ENCODE peak calls at places on chromosome 14, in seven cellular contexts. E is stomach; W is PC-3; Z is psoas muscle; M is CD8-positive, alpha-beta memory T cell; X is GM12878; I is right lobe of liver. H is an unnamed sample.

GRCh38 chr14:74456684-74457083 is 30.7 kb upstream of the SYNDIG1L start:
- DNase-seq in Z (no peak), X (no peak), E (no peak), W (no peak), M (no peak), I (no peak), H (no peak)

GRCh38 chr14:56195727-56196126 is 77.5 kb downstream of the PELI2 start:
- DNase-seq in X (peak; percentile 30), M (no peak), I (no peak), E (no peak), Z (no peak), W (peak; percentile 61), H (no peak)

GRCh38 chr14:104510216-104510615 is 69.3 kb upstream of the C14orf180 start:
- DNase-seq in X (no peak), E (no peak), M (no peak), I (no peak), W (no peak), Z (no peak), H (no peak)

GRCh38 chr14:72401632-72402428 is 469.6 kb downstream of the RGS6 start:
- DNase-seq in Z (no peak), M (no peak), E (no peak), W (peak; percentile 26), I (no peak), X (no peak), H (peak; percentile 9)

GRCh38 chr14:94455928-94456327 is 3.3 kb upstream of the SERPINA11 start:
- DNase-seq in M (no peak), I (no peak), E (no peak), W (no peak), Z (no peak), X (no peak), H (no peak)

GRCh38 chr14:29851397-29851796 is 76.2 kb downstream of the PRKD1 start:
- DNase-seq in M (no peak), I (no peak), W (no peak), X (no peak), E (no peak), Z (no peak), H (peak; percentile 3)

GRCh38 chr14:95507701-95508103 is 8.7 kb downstream of the SYNE3 start:
- DNase-seq in M (no peak), W (peak; percentile 78), E (peak; percentile 51), I (peak; percentile 39), Z (no peak), X (no peak), H (peak; percentile 54)

GRCh38 chr14:105193916-105194782 is 13.0 kb upstream of the NUDT14 start:
- DNase-seq in I (no peak), W (no peak), M (no peak), E (no peak), Z (no peak), X (no peak), H (no peak)

GRCh38 chr14:26130690-26131089 is 467.1 kb downstream of the NOVA1 start:
- DNase-seq in M (no peak), X (no peak), I (no peak), W (no peak), Z (no peak), E (no peak), H (no peak)

GRCh38 chr14:39138450-39138849 is 24.3 kb downstream of the GEMIN2 start:
- DNase-seq in E (no peak), I (no peak), W (no peak), M (no peak), Z (no peak), X (no peak), H (no peak)

GRCh38 chr14:90017371-90017770 is 44.4 kb upstream of the KCNK13 start:
- DNase-seq in E (no peak), X (no peak), Z (no peak), M (no peak), I (no peak), W (no peak), H (no peak)

GRCh38 chr14:35395283-35395682 is 9.3 kb downstream of the NFKBIA start:
- DNase-seq in I (no peak), Z (peak; percentile 34), X (no peak), W (no peak), M (no peak), E (no peak), H (no peak)

GRCh38 chr14:74085047-74085637 is 386 bp downstream of the LIN52 start:
- DNase-seq in X (no peak), E (no peak), Z (no peak), I (no peak), M (no peak), W (peak; percentile 21), H (peak; percentile 29)

GRCh38 chr14:89721330-89721729 is 233.2 kb downstream of the EFCAB11 start:
- DNase-seq in Z (no peak), I (no peak), W (no peak), M (no peak), X (no peak), E (no peak), H (no peak)

GRCh38 chr14:90050271-90050670 is 11.5 kb upstream of the KCNK13 start:
- DNase-seq in W (no peak), Z (no peak), E (no peak), I (no peak), X (no peak), M (no peak), H (no peak)

GRCh38 chr14:97177016-97177415 is 379.8 kb downstream of the VRK1 start:
- DNase-seq in M (peak; percentile 11), E (no peak), W (peak; percentile 81), Z (no peak), X (no peak), I (no peak), H (no peak)

GRCh38 chr14:96725232-96725631 is 72.0 kb upstream of the VRK1 start:
- DNase-seq in Z (no peak), X (no peak), I (no peak), M (no peak), W (no peak), E (no peak), H (no peak)

GRCh38 chr14:68633131-68633991 is 159.5 kb downstream of the ZFP36L1 start:
- DNase-seq in Z (no peak), I (no peak), X (no peak), E (no peak), M (no peak), W (no peak), H (no peak)

GRCh38 chr14:93132472-93133065 is 16.8 kb upstream of the ITPK1 start:
- DNase-seq in W (peak; percentile 43), Z (no peak), M (no peak), X (no peak), E (peak; percentile 63), I (peak; percentile 54), H (peak; percentile 54)

GRCh38 chr14:24368562-24369252 is 723 bp downstream of the NFATC4 start:
- DNase-seq in M (peak; percentile 34), E (no peak), W (no peak), X (no peak), I (no peak), Z (peak; percentile 70), H (peak; percentile 46)

GRCh38 chr14:68508581-68508980 is 284.3 kb downstream of the ZFP36L1 start:
- DNase-seq in E (no peak), W (no peak), X (no peak), Z (no peak), M (no peak), I (no peak), H (no peak)

GRCh38 chr14:70873627-70874026 is 33.6 kb upstream of the PCNX1 start:
- DNase-seq in I (no peak), M (no peak), Z (no peak), E (no peak), W (no peak), X (no peak), H (no peak)

GRCh38 chr14:21136024-21136423 is 19.8 kb downstream of the OR5AU1 start:
- DNase-seq in W (peak; percentile 16), M (no peak), X (no peak), I (no peak), Z (no peak), E (no peak), H (no peak)

GRCh38 chr14:68784995-68785816 is 7.7 kb downstream of the ZFP36L1 start:
- DNase-seq in I (no peak), E (peak; percentile 27), X (no peak), W (peak; percentile 87), Z (peak; percentile 45), M (no peak), H (no peak)

GRCh38 chr14:31858868-31859267 is 218.2 kb upstream of the ARHGAP5 start:
- DNase-seq in Z (no peak), M (no peak), X (no peak), W (peak; percentile 53), I (no peak), E (no peak), H (no peak)

GRCh38 chr14:50021261-50021660 is 95.1 kb downstream of the VCPKMT start:
- DNase-seq in Z (no peak), I (no peak), M (no peak), X (peak; percentile 32), W (no peak), E (no peak), H (no peak)

DNA sequence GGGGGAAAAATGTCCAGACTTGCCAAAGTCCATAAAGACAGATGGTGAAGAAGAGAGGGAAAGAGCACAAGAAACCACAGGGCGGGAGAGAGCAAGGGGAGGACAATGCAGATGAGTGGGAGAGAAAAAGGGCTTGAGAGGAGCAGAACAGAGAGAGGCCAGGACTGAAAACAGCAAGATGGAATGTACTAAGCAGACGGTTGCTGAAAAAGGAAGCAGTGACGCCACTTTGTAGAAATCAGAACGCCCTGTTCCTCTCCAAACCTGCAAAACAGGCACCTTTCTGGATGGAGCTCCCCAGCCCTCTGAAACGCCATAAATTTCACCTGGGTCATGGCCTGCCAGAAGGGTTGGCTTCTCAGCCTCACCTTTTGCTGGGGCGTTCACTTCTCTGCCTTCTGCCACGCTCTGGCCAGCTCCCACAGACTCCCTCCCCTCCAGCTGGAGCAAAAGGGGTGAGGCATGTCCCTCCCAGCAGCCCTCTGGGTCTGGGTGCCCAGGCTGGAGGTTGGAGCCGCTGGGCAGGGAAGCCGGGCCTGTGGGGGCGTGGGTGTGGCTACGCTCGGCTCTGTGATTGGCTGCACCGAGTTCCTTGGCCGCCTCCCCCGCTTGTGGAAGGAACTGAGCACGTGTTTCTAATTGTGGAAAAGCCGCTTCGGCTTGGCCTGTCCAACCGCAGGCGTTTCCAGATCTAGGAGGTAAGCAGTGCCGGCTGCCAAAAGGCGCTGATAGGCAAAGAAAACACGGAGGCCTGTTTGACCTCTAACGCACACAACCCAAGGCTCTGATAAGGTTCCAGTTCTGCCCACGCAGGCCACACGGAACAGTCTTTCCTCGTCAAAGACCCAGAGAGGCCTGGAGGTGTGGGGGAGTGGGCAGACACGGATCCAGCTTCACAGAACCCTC is 29.3 kb downstream of the SLC7A8 start:
- DNase-seq in M (no peak), Z (peak; percentile 98), I (peak; percentile 65), W (no peak), E (peak; percentile 97), X (no peak), H (peak; percentile 13)
- H3K4me3 ChIP-seq in M (no peak overlapping the region), Z (peak overlapping the region; percentile 68), I (no peak overlapping the region), W (no peak overlapping the region), E (peak overlapping the region; percentile 33), X (no peak overlapping the region), H (no peak overlapping the region)

GRCh38 chr14:51727526-51727925 is 75.8 kb downstream of the FRMD6 start:
- DNase-seq in E (no peak), M (no peak), W (no peak), Z (no peak), I (no peak), X (no peak), H (no peak)
- H3K27ac ChIP-seq in E (no peak overlapping the region), M (no peak overlapping the region), W (no peak overlapping the region), Z (no peak overlapping the region), I (no peak overlapping the region), X (no peak overlapping the region), H (no peak overlapping the region)

GRCh38 chr14:47674546-47675238 is 713 bp downstream of the MDGA2 start:
- DNase-seq in Z (peak; percentile 30), W (no peak), M (no peak), X (no peak), E (no peak), I (no peak), H (no peak)
- H3K4me3 ChIP-seq in Z (no peak overlapping the region), W (no peak overlapping the region), M (no peak overlapping the region), X (no peak overlapping the region), E (peak overlapping the region; percentile 25), I (peak overlapping the region; percentile 7), H (peak overlapping the region; percentile 59)

GRCh38 chr14:76424359-76424758 is 48.4 kb downstream of the ESRRB start:
- DNase-seq in M (no peak), E (no peak), Z (no peak), W (no peak), X (no peak), I (no peak), H (no peak)
- H3K27ac ChIP-seq in M (no peak overlapping the region), E (no peak overlapping the region), Z (no peak overlapping the region), W (no peak overlapping the region), X (no peak overlapping the region), I (no peak overlapping the region), H (no peak overlapping the region)